ENCODE peak calls at places on chromosomes 12 and 14, in five cellular contexts. D is A549; H is nephron progenitor cell; G is NCI-H460; C is CD4-positive, alpha-beta T cell. L is an unnamed sample.

GRCh38 chr12:66288121-66288520 is 14.2 kb upstream of the HELB start:
- DNase-seq in D (no peak), H (no peak), G (no peak), C (peak), L (no peak)

GRCh38 chr12:24044973-24045703 is 95.7 kb upstream of the SOX5 start:
- DNase-seq in D (no peak), H (no peak), G (no peak), C (no peak), L (no peak)

GRCh38 chr14:87966816-87967215 is 26.2 kb downstream of the GALC start:
- DNase-seq in D (no peak), H (no peak), G (no peak), C (no peak), L (no peak)

GRCh38 chr14:79090781-79091180 is 920.6 kb downstream of the NRXN3 start:
- DNase-seq in D (no peak), H (no peak), G (no peak), C (no peak), L (no peak)

GRCh38 chr14:99278836-99279235 is 6.8 kb upstream of the BCL11B start:
- DNase-seq in D (no peak), H (no peak), G (no peak), C (no peak), L (no peak)

GRCh38 chr14:37681486-37681885 is 86.1 kb downstream of the TTC6 start:
- DNase-seq in D (no peak), H (no peak), G (no peak), C (no peak), L (no peak)

GRCh38 chr12:116784238-116784612 is 46.1 kb downstream of the RNFT2 start:
- DNase-seq in D (peak), H (no peak), G (no peak), C (no peak), L (no peak)

GRCh38 chr12:49503674-49504180 is 35.1 kb upstream of the KCNH3 start:
- DNase-seq in D (peak), H (no peak), G (no peak), C (no peak), L (no peak)

GRCh38 chr12:78898416-78898815 is 33.8 kb downstream of the SYT1 start:
- DNase-seq in D (no peak), H (no peak), G (no peak), C (no peak), L (no peak)

GRCh38 chr14:83085725-83086124 is 1552.1 kb upstream of the SEL1L start:
- DNase-seq in D (no peak), H (no peak), G (no peak), C (no peak), L (no peak)

GRCh38 chr12:54429014-54429471 is 10.0 kb upstream of the ITGA5 start:
- DNase-seq in D (no peak), H (no peak), G (no peak), C (no peak), L (no peak)

GRCh38 chr12:15164997-15165659 is 56.1 kb downstream of the RERG start:
- DNase-seq in D (peak), H (no peak), G (no peak), C (no peak), L (no peak)

GRCh38 chr12:53550595-53550994 is 43.3 kb upstream of the NPFF start:
- DNase-seq in D (no peak), H (no peak), G (no peak), C (no peak), L (no peak)

GRCh38 chr12:75212072-75212471 is 2.4 kb upstream of the KCNC2 start:
- DNase-seq in D (no peak), H (no peak), G (no peak), C (no peak), L (no peak)

GRCh38 chr14:50697659-50698290 is 29.7 kb upstream of the SAV1 start:
- DNase-seq in D (no peak), H (no peak), G (no peak), C (no peak), L (no peak)

GRCh38 chr14:79534703-79535353 is 676.5 kb downstream of the DIO2 start:
- DNase-seq in D (no peak), H (no peak), G (no peak), C (no peak), L (no peak)

GRCh38 chr12:27198036-27198435 is 46.0 kb upstream of the STK38L start:
- DNase-seq in D (no peak), H (peak), G (no peak), C (no peak), L (no peak)

GRCh38 chr12:76020281-76020680 is 11.3 kb downstream of the PHLDA1 start:
- DNase-seq in D (peak), H (no peak), G (no peak), C (peak), L (no peak)

GRCh38 chr14:61109288-61109687 is 128.2 kb downstream of the SLC38A6 start:
- DNase-seq in D (no peak), H (no peak), G (no peak), C (no peak), L (no peak)

GRCh38 chr14:25116607-25117006 is 66.7 kb upstream of the STXBP6 start:
- DNase-seq in D (no peak), H (no peak), G (no peak), C (no peak), L (no peak)

GRCh38 chr12:106070611-106071010 is 68.1 kb downstream of the NUAK1 start:
- DNase-seq in D (no peak), H (no peak), G (no peak), C (no peak), L (no peak)

GRCh38 chr14:90788031-90788430 is 28.2 kb downstream of the TTC7B start:
- DNase-seq in D (no peak), H (no peak), G (no peak), C (no peak), L (no peak)

GRCh38 chr12:25684070-25684469 is 131.0 kb upstream of the LMNTD1 start:
- DNase-seq in D (no peak), H (no peak), G (no peak), C (no peak), L (no peak)

L was measured in Panc1.